ENCODE peak calls at places on chromosome 6, in ten cellular contexts. One of them, this sample, is unnamed.

GRCh38 chr6:69622230-69622629 is 174.6 kb downstream of the LMBRD1 start:
- DNase-seq in tibial artery: no peak
- DNase-seq in sigmoid colon: no peak
- DNase-seq in SK-N-SH: no peak
- DNase-seq in mesendoderm: peak
- DNase-seq in pancreas: no peak
- DNase-seq in CD4-positive, alpha-beta memory T cell: no peak
- DNase-seq in effector memory CD4-positive, alpha-beta T cell: no peak
- DNase-seq in AG04450: no peak
- DNase-seq in HCT116: no peak
- DNase-seq in this sample: no peak

GRCh38 chr6:77341058-77341986 is 122.0 kb downstream of the HTR1B start:
- DNase-seq in tibial artery: no peak
- DNase-seq in sigmoid colon: no peak
- DNase-seq in SK-N-SH: no peak
- DNase-seq in mesendoderm: no peak
- DNase-seq in pancreas: peak
- DNase-seq in CD4-positive, alpha-beta memory T cell: no peak
- DNase-seq in effector memory CD4-positive, alpha-beta T cell: no peak
- DNase-seq in AG04450: no peak
- DNase-seq in HCT116: no peak
- DNase-seq in this sample: no peak

GRCh38 chr6:154002894-154003293 is 36.1 kb upstream of the OPRM1 start:
- DNase-seq in tibial artery: no peak
- DNase-seq in sigmoid colon: no peak
- DNase-seq in SK-N-SH: no peak
- DNase-seq in mesendoderm: no peak
- DNase-seq in pancreas: no peak
- DNase-seq in CD4-positive, alpha-beta memory T cell: no peak
- DNase-seq in effector memory CD4-positive, alpha-beta T cell: no peak
- DNase-seq in AG04450: no peak
- DNase-seq in HCT116: no peak
- DNase-seq in this sample: no peak

GRCh38 chr6:43021270-43022047 is at the start of gene RRP36:
- DNase-seq in tibial artery: peak
- DNase-seq in sigmoid colon: peak
- DNase-seq in SK-N-SH: peak
- DNase-seq in mesendoderm: peak
- DNase-seq in pancreas: peak
- DNase-seq in CD4-positive, alpha-beta memory T cell: peak
- DNase-seq in effector memory CD4-positive, alpha-beta T cell: peak
- DNase-seq in AG04450: no peak
- DNase-seq in HCT116: no peak
- DNase-seq in this sample: no peak

GRCh38 chr6:105545206-105545920 is 142.5 kb upstream of the PREP start:
- DNase-seq in tibial artery: no peak
- DNase-seq in sigmoid colon: no peak
- DNase-seq in SK-N-SH: no peak
- DNase-seq in mesendoderm: no peak
- DNase-seq in pancreas: no peak
- DNase-seq in CD4-positive, alpha-beta memory T cell: no peak
- DNase-seq in effector memory CD4-positive, alpha-beta T cell: no peak
- DNase-seq in AG04450: no peak
- DNase-seq in HCT116: no peak
- DNase-seq in this sample: no peak

GRCh38 chr6:131792091-131792496 is 15.7 kb upstream of the ENPP1 start:
- DNase-seq in tibial artery: no peak
- DNase-seq in sigmoid colon: no peak
- DNase-seq in SK-N-SH: no peak
- DNase-seq in mesendoderm: peak
- DNase-seq in pancreas: no peak
- DNase-seq in CD4-positive, alpha-beta memory T cell: no peak
- DNase-seq in effector memory CD4-positive, alpha-beta T cell: no peak
- DNase-seq in AG04450: no peak
- DNase-seq in HCT116: no peak
- DNase-seq in this sample: no peak

GRCh38 chr6:8574749-8575468 is 139.6 kb upstream of the SLC35B3 start:
- DNase-seq in tibial artery: no peak
- DNase-seq in sigmoid colon: no peak
- DNase-seq in SK-N-SH: no peak
- DNase-seq in mesendoderm: no peak
- DNase-seq in pancreas: no peak
- DNase-seq in CD4-positive, alpha-beta memory T cell: no peak
- DNase-seq in effector memory CD4-positive, alpha-beta T cell: no peak
- DNase-seq in AG04450: no peak
- DNase-seq in HCT116: no peak
- DNase-seq in this sample: no peak

GRCh38 chr6:158213925-158214674 is 46.0 kb downstream of the GTF2H5 start:
- DNase-seq in tibial artery: peak
- DNase-seq in sigmoid colon: peak
- DNase-seq in SK-N-SH: peak
- DNase-seq in mesendoderm: peak
- DNase-seq in pancreas: peak
- DNase-seq in CD4-positive, alpha-beta memory T cell: peak
- DNase-seq in effector memory CD4-positive, alpha-beta T cell: peak
- DNase-seq in AG04450: peak
- DNase-seq in HCT116: peak
- DNase-seq in this sample: no peak

GRCh38 chr6:166046232-166046631 is 121.4 kb downstream of the TBXT start:
- DNase-seq in tibial artery: no peak
- DNase-seq in sigmoid colon: no peak
- DNase-seq in SK-N-SH: no peak
- DNase-seq in mesendoderm: peak
- DNase-seq in pancreas: no peak
- DNase-seq in CD4-positive, alpha-beta memory T cell: no peak
- DNase-seq in effector memory CD4-positive, alpha-beta T cell: no peak
- DNase-seq in AG04450: peak
- DNase-seq in HCT116: no peak
- DNase-seq in this sample: no peak

GRCh38 chr6:87968435-87969278 is 79.0 kb upstream of the SPACA1 start:
- DNase-seq in tibial artery: no peak
- DNase-seq in sigmoid colon: no peak
- DNase-seq in SK-N-SH: peak
- DNase-seq in mesendoderm: peak
- DNase-seq in pancreas: no peak
- DNase-seq in CD4-positive, alpha-beta memory T cell: peak
- DNase-seq in effector memory CD4-positive, alpha-beta T cell: no peak
- DNase-seq in AG04450: no peak
- DNase-seq in HCT116: no peak
- DNase-seq in this sample: no peak

GRCh38 chr6:1424306-1424927 is 35.0 kb downstream of the FOXF2 start:
- DNase-seq in tibial artery: no peak
- DNase-seq in sigmoid colon: peak
- DNase-seq in SK-N-SH: peak
- DNase-seq in mesendoderm: peak
- DNase-seq in pancreas: peak
- DNase-seq in CD4-positive, alpha-beta memory T cell: no peak
- DNase-seq in effector memory CD4-positive, alpha-beta T cell: no peak
- DNase-seq in AG04450: no peak
- DNase-seq in HCT116: peak
- DNase-seq in this sample: no peak

GRCh38 chr6:105177521-105177920 is 2.3 kb downstream of the POPDC3 start:
- DNase-seq in tibial artery: no peak
- DNase-seq in sigmoid colon: no peak
- DNase-seq in SK-N-SH: no peak
- DNase-seq in mesendoderm: no peak
- DNase-seq in pancreas: no peak
- DNase-seq in CD4-positive, alpha-beta memory T cell: no peak
- DNase-seq in effector memory CD4-positive, alpha-beta T cell: no peak
- DNase-seq in AG04450: no peak
- DNase-seq in HCT116: no peak
- DNase-seq in this sample: no peak

GRCh38 chr6:73558624-73559398 is 38.0 kb upstream of the EEF1A1 start:
- DNase-seq in tibial artery: no peak
- DNase-seq in sigmoid colon: no peak
- DNase-seq in SK-N-SH: no peak
- DNase-seq in mesendoderm: no peak
- DNase-seq in pancreas: no peak
- DNase-seq in CD4-positive, alpha-beta memory T cell: no peak
- DNase-seq in effector memory CD4-positive, alpha-beta T cell: no peak
- DNase-seq in AG04450: no peak
- DNase-seq in HCT116: no peak
- DNase-seq in this sample: no peak

GRCh38 chr6:25956231-25956630 is 6.4 kb upstream of the TRIM38 start:
- DNase-seq in tibial artery: no peak
- DNase-seq in sigmoid colon: no peak
- DNase-seq in SK-N-SH: no peak
- DNase-seq in mesendoderm: no peak
- DNase-seq in pancreas: no peak
- DNase-seq in CD4-positive, alpha-beta memory T cell: no peak
- DNase-seq in effector memory CD4-positive, alpha-beta T cell: no peak
- DNase-seq in AG04450: no peak
- DNase-seq in HCT116: no peak
- DNase-seq in this sample: no peak

GRCh38 chr6:13404892-13405254 is 76.5 kb upstream of the TBC1D7 start:
- DNase-seq in tibial artery: no peak
- DNase-seq in sigmoid colon: no peak
- DNase-seq in SK-N-SH: no peak
- DNase-seq in mesendoderm: no peak
- DNase-seq in pancreas: no peak
- DNase-seq in CD4-positive, alpha-beta memory T cell: no peak
- DNase-seq in effector memory CD4-positive, alpha-beta T cell: no peak
- DNase-seq in AG04450: no peak
- DNase-seq in HCT116: no peak
- DNase-seq in this sample: no peak

GRCh38 chr6:13404115-13404891 is 76.0 kb upstream of the TBC1D7 start:
- DNase-seq in tibial artery: no peak
- DNase-seq in sigmoid colon: no peak
- DNase-seq in SK-N-SH: no peak
- DNase-seq in mesendoderm: no peak
- DNase-seq in pancreas: no peak
- DNase-seq in CD4-positive, alpha-beta memory T cell: no peak
- DNase-seq in effector memory CD4-positive, alpha-beta T cell: no peak
- DNase-seq in AG04450: no peak
- DNase-seq in HCT116: no peak
- DNase-seq in this sample: peak

GRCh38 chr6:13407368-13407708 is 79.0 kb upstream of the TBC1D7 start:
- DNase-seq in tibial artery: no peak
- DNase-seq in sigmoid colon: no peak
- DNase-seq in SK-N-SH: no peak
- DNase-seq in mesendoderm: no peak
- DNase-seq in pancreas: no peak
- DNase-seq in CD4-positive, alpha-beta memory T cell: no peak
- DNase-seq in effector memory CD4-positive, alpha-beta T cell: no peak
- DNase-seq in AG04450: no peak
- DNase-seq in HCT116: no peak
- DNase-seq in this sample: no peak

GRCh38 chr6:13406781-13407180 is 78.4 kb upstream of the TBC1D7 start:
- DNase-seq in tibial artery: no peak
- DNase-seq in sigmoid colon: no peak
- DNase-seq in SK-N-SH: no peak
- DNase-seq in mesendoderm: peak
- DNase-seq in pancreas: no peak
- DNase-seq in CD4-positive, alpha-beta memory T cell: no peak
- DNase-seq in effector memory CD4-positive, alpha-beta T cell: no peak
- DNase-seq in AG04450: no peak
- DNase-seq in HCT116: peak
- DNase-seq in this sample: no peak

GRCh38 chr6:13406051-13406477 is 77.7 kb upstream of the TBC1D7 start:
- DNase-seq in tibial artery: no peak
- DNase-seq in sigmoid colon: no peak
- DNase-seq in SK-N-SH: no peak
- DNase-seq in mesendoderm: no peak
- DNase-seq in pancreas: peak
- DNase-seq in CD4-positive, alpha-beta memory T cell: no peak
- DNase-seq in effector memory CD4-positive, alpha-beta T cell: no peak
- DNase-seq in AG04450: no peak
- DNase-seq in HCT116: no peak
- DNase-seq in this sample: no peak
- H3K27ac ChIP-seq in tibial artery: peak
- H3K27ac ChIP-seq in sigmoid colon: peak
- H3K27ac ChIP-seq in SK-N-SH: no peak
- H3K27ac ChIP-seq in mesendoderm: no peak
- H3K27ac ChIP-seq in pancreas: no peak
- H3K27ac ChIP-seq in CD4-positive, alpha-beta memory T cell: no peak
- H3K27ac ChIP-seq in effector memory CD4-positive, alpha-beta T cell: no peak
- H3K27ac ChIP-seq in AG04450: no peak
- H3K27ac ChIP-seq in HCT116: no peak
- H3K27ac ChIP-seq in this sample: no peak

DNA sequence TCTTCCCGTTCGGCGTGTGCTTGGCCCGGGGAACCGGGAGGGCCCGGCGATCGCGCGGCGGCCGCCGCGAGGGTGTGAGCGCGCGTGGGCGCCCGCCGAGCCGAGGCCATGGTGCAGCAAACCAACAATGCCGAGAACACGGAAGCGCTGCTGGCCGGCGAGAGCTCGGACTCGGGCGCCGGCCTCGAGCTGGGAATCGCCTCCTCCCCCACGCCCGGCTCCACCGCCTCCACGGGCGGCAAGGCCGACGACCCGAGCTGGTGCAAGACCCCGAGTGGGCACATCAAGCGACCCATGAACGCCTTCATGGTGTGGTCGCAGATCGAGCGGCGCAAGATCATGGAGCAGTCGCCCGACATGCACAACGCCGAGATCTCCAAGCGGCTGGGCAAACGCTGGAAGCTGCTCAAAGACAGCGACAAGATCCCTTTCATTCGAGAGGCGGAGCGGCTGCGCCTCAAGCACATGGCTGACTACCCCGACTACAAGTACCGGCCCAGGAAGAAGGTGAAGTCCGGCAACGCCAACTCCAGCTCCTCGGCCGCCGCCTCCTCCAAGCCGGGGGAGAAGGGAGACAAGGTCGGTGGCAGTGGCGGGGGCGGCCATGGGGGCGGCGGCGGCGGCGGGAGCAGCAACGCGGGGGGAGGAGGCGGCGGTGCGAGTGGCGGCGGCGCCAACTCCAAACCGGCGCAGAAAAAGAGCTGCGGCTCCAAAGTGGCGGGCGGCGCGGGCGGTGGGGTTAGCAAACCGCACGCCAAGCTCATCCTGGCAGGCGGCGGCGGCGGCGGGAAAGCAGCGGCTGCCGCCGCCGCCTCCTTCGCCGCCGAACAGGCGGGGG is 1.1 kb downstream of the SOX4 start:
- DNase-seq in tibial artery: peak
- DNase-seq in sigmoid colon: peak
- DNase-seq in SK-N-SH: peak
- DNase-seq in mesendoderm: peak
- DNase-seq in pancreas: peak
- DNase-seq in CD4-positive, alpha-beta memory T cell: peak
- DNase-seq in effector memory CD4-positive, alpha-beta T cell: no peak
- DNase-seq in AG04450: no peak
- DNase-seq in HCT116: no peak
- DNase-seq in this sample: no peak
- H3K27ac ChIP-seq in tibial artery: peak
- H3K27ac ChIP-seq in sigmoid colon: peak
- H3K27ac ChIP-seq in SK-N-SH: peak
- H3K27ac ChIP-seq in mesendoderm: peak
- H3K27ac ChIP-seq in pancreas: peak
- H3K27ac ChIP-seq in CD4-positive, alpha-beta memory T cell: no peak
- H3K27ac ChIP-seq in effector memory CD4-positive, alpha-beta T cell: no peak
- H3K27ac ChIP-seq in AG04450: peak
- H3K27ac ChIP-seq in HCT116: peak
- H3K27ac ChIP-seq in this sample: peak

GRCh38 chr6:15077006-15077405 is 168.9 kb upstream of the JARID2 start:
- DNase-seq in tibial artery: no peak
- DNase-seq in sigmoid colon: no peak
- DNase-seq in SK-N-SH: no peak
- DNase-seq in mesendoderm: no peak
- DNase-seq in pancreas: no peak
- DNase-seq in CD4-positive, alpha-beta memory T cell: no peak
- DNase-seq in effector memory CD4-positive, alpha-beta T cell: no peak
- DNase-seq in AG04450: no peak
- DNase-seq in HCT116: no peak
- DNase-seq in this sample: no peak
- H3K27ac ChIP-seq in tibial artery: no peak
- H3K27ac ChIP-seq in sigmoid colon: no peak
- H3K27ac ChIP-seq in SK-N-SH: no peak
- H3K27ac ChIP-seq in mesendoderm: no peak
- H3K27ac ChIP-seq in pancreas: no peak
- H3K27ac ChIP-seq in CD4-positive, alpha-beta memory T cell: no peak
- H3K27ac ChIP-seq in effector memory CD4-positive, alpha-beta T cell: no peak
- H3K27ac ChIP-seq in AG04450: no peak
- H3K27ac ChIP-seq in HCT116: no peak
- H3K27ac ChIP-seq in this sample: no peak

GRCh38 chr6:110064744-110065524 is 86.8 kb downstream of the GPR6 start:
- DNase-seq in tibial artery: no peak
- DNase-seq in sigmoid colon: no peak
- DNase-seq in SK-N-SH: no peak
- DNase-seq in mesendoderm: no peak
- DNase-seq in pancreas: no peak
- DNase-seq in CD4-positive, alpha-beta memory T cell: no peak
- DNase-seq in effector memory CD4-positive, alpha-beta T cell: no peak
- DNase-seq in AG04450: no peak
- DNase-seq in HCT116: no peak
- DNase-seq in this sample: no peak
- H3K27ac ChIP-seq in tibial artery: no peak
- H3K27ac ChIP-seq in sigmoid colon: no peak
- H3K27ac ChIP-seq in SK-N-SH: no peak
- H3K27ac ChIP-seq in mesendoderm: no peak
- H3K27ac ChIP-seq in pancreas: no peak
- H3K27ac ChIP-seq in CD4-positive, alpha-beta memory T cell: no peak
- H3K27ac ChIP-seq in effector memory CD4-positive, alpha-beta T cell: no peak
- H3K27ac ChIP-seq in AG04450: no peak
- H3K27ac ChIP-seq in HCT116: no peak
- H3K27ac ChIP-seq in this sample: no peak

This sample was measured in epithelial cell of prostate.